ENCODE peak calls at places on chromosomes 6 and 20, in ten cellular contexts. S, O, G, R, F, E, V, Z, L and A are unnamed samples.

GRCh38 chr20:330233-331149 is 5.1 kb downstream of the SOX12 start:
- DNase-seq in S (no peak), O (no peak), G (peak), R (peak), F (peak), E (peak), V (peak), Z (peak), L (peak), A (no peak)

GRCh38 chr20:10476319-10476724 is 41.2 kb downstream of the SLX4IP start:
- DNase-seq in S (no peak), O (no peak), G (no peak), R (no peak), F (no peak), E (no peak), V (peak), Z (no peak), L (no peak), A (no peak)

GRCh38 chr6:157065366-157065765 is 258.0 kb downstream of the TMEM242 start:
- DNase-seq in S (no peak), O (no peak), G (no peak), R (no peak), F (no peak), E (no peak), V (no peak), Z (no peak), L (no peak), A (no peak)

GRCh38 chr20:62735331-62735821 is 26.7 kb downstream of the NTSR1 start:
- DNase-seq in S (no peak), O (peak), G (no peak), R (no peak), F (no peak), E (peak), V (no peak), Z (no peak), L (no peak), A (no peak)

GRCh38 chr6:144151010-144151727 is 852 bp downstream of the STX11 start:
- DNase-seq in S (no peak), O (no peak), G (peak), R (no peak), F (no peak), E (no peak), V (peak), Z (no peak), L (peak), A (no peak)

GRCh38 chr6:38775870-38776269 is 60.8 kb downstream of the DNAH8 start:
- DNase-seq in S (no peak), O (no peak), G (no peak), R (no peak), F (no peak), E (no peak), V (no peak), Z (no peak), L (no peak), A (no peak)

GRCh38 chr6:43981363-43981990 is 145.8 kb downstream of the MRPL14 start:
- DNase-seq in S (no peak), O (no peak), G (no peak), R (peak), F (no peak), E (no peak), V (no peak), Z (peak), L (no peak), A (peak)

GRCh38 chr20:61600061-61600460 is 348.0 kb downstream of the CDH4 start:
- DNase-seq in S (no peak), O (no peak), G (no peak), R (no peak), F (no peak), E (no peak), V (no peak), Z (no peak), L (no peak), A (no peak)

GRCh38 chr20:11266571-11266970 is 592.8 kb upstream of the JAG1 start:
- DNase-seq in S (no peak), O (no peak), G (no peak), R (no peak), F (no peak), E (no peak), V (no peak), Z (no peak), L (peak), A (no peak)

GRCh38 chr20:45450097-45450818 is 19.3 kb upstream of the WFDC2 start:
- DNase-seq in S (no peak), O (no peak), G (no peak), R (peak), F (peak), E (no peak), V (peak), Z (no peak), L (peak), A (no peak)

GRCh38 chr6:119313937-119314893 is 35.3 kb downstream of the MAN1A1 start:
- DNase-seq in S (no peak), O (no peak), G (no peak), R (no peak), F (no peak), E (no peak), V (no peak), Z (no peak), L (no peak), A (no peak)

GRCh38 chr6:3001146-3001772 is 1.6 kb downstream of the NQO2 start:
- DNase-seq in S (no peak), O (no peak), G (no peak), R (no peak), F (no peak), E (no peak), V (no peak), Z (no peak), L (no peak), A (no peak)

GRCh38 chr6:28923318-28924102 is at the start of gene TRIM27:
- DNase-seq in S (no peak), O (peak), G (peak), R (peak), F (peak), E (peak), V (peak), Z (peak), L (peak), A (peak)

GRCh38 chr6:36997811-36998722 is 7.4 kb upstream of the FGD2 start:
- DNase-seq in S (no peak), O (peak), G (no peak), R (peak), F (no peak), E (no peak), V (no peak), Z (peak), L (no peak), A (no peak)

GRCh38 chr6:71332012-71332411 is 43.4 kb downstream of the OGFRL1 start:
- DNase-seq in S (no peak), O (no peak), G (no peak), R (no peak), F (no peak), E (no peak), V (no peak), Z (no peak), L (no peak), A (no peak)

GRCh38 chr6:85092224-85092623 is 327.8 kb upstream of the TBX18 start:
- DNase-seq in S (no peak), O (no peak), G (no peak), R (no peak), F (no peak), E (no peak), V (no peak), Z (no peak), L (no peak), A (no peak)

GRCh38 chr20:62549499-62550086 is 73.8 kb upstream of the GATA5 start:
- DNase-seq in S (no peak), O (no peak), G (no peak), R (no peak), F (no peak), E (no peak), V (no peak), Z (no peak), L (no peak), A (no peak)

GRCh38 chr6:5025911-5026819 is 22.3 kb upstream of the RPP40 start:
- DNase-seq in S (no peak), O (no peak), G (no peak), R (peak), F (no peak), E (peak), V (no peak), Z (peak), L (no peak), A (peak)

GRCh38 chr6:142088858-142089216 is 43.9 kb upstream of the GJE1 start:
- DNase-seq in S (no peak), O (peak), G (no peak), R (peak), F (peak), E (no peak), V (no peak), Z (no peak), L (peak), A (no peak)

GRCh38 chr6:166999845-167000253 is 652 bp downstream of the CEP43 start:
- DNase-seq in S (no peak), O (no peak), G (no peak), R (no peak), F (no peak), E (no peak), V (no peak), Z (peak), L (no peak), A (no peak)

GRCh38 chr20:1906361-1907051 is 11.3 kb downstream of the SIRPA start:
- DNase-seq in S (no peak), O (no peak), G (no peak), R (no peak), F (no peak), E (no peak), V (no peak), Z (no peak), L (no peak), A (no peak)

GRCh38 chr20:38299963-38300362 is 4.0 kb upstream of the BPI start:
- DNase-seq in S (no peak), O (no peak), G (no peak), R (no peak), F (no peak), E (no peak), V (no peak), Z (peak), L (peak), A (no peak)

GRCh38 chr20:34074101-34074760 is 37.8 kb downstream of the EIF2S2 start:
- DNase-seq in S (no peak), O (no peak), G (no peak), R (no peak), F (no peak), E (no peak), V (no peak), Z (no peak), L (peak), A (no peak)

GRCh38 chr6:134363323-134364039 is 45.6 kb upstream of the SGK1 start:
- DNase-seq in S (no peak), O (no peak), G (no peak), R (no peak), F (peak), E (no peak), V (no peak), Z (no peak), L (peak), A (no peak)

GRCh38 chr20:24948939-24949679 is at the start of gene CST7:
- DNase-seq in S (peak), O (no peak), G (peak), R (no peak), F (no peak), E (no peak), V (peak), Z (peak), L (peak), A (peak)

GRCh38 chr6:30554404-30554803 is 1.9 kb downstream of the GNL1 start:
- DNase-seq in S (no peak), O (no peak), G (no peak), R (no peak), F (no peak), E (no peak), V (no peak), Z (no peak), L (no peak), A (no peak)

GRCh38 chr20:59412896-59413295 is 112.5 kb downstream of the EDN3 start:
- DNase-seq in S (no peak), O (no peak), G (no peak), R (peak), F (no peak), E (no peak), V (no peak), Z (no peak), L (no peak), A (no peak)

GRCh38 chr6:151387175-151387574 is 4.2 kb downstream of the ZBTB2 start:
- DNase-seq in S (no peak), O (no peak), G (no peak), R (no peak), F (no peak), E (no peak), V (no peak), Z (no peak), L (no peak), A (no peak)

GRCh38 chr6:28212510-28213212 is 12.4 kb upstream of the ZSCAN9 start:
- DNase-seq in S (no peak), O (no peak), G (no peak), R (peak), F (peak), E (no peak), V (peak), Z (no peak), L (peak), A (no peak)

GRCh38 chr6:54232703-54233102 is 75.5 kb upstream of the TINAG start:
- DNase-seq in S (no peak), O (no peak), G (no peak), R (no peak), F (no peak), E (no peak), V (no peak), Z (no peak), L (no peak), A (no peak)

GRCh38 chr6:132270745-132271414 is 130.4 kb downstream of the MOXD1 start:
- DNase-seq in S (no peak), O (no peak), G (no peak), R (no peak), F (no peak), E (no peak), V (no peak), Z (peak), L (no peak), A (no peak)

DNA sequence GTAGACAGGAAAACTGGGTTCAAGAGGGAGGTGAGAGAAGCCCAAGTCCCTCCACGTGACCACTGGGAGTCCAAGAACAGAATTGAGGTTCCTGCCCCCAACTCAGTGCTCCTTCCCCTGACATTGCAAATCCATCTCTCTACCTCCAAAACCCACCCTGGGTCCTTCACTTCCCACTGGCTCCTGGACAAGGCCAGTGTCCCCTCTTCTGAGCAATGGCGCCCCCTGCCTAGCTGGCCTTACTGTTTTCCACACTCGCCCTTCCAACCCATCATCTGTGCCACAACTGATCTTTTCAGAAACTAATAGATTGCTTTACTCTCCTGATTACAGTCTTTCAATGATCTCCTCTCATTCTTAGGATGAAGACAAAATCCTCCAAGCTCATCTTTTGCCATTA is 200.3 kb downstream of the ANKRD60 start:
- DNase-seq in S (no peak), O (no peak), G (no peak), R (no peak), F (no peak), E (no peak), V (no peak), Z (no peak), L (no peak), A (no peak)
- TF ChIP-seq CTCF in S (no peak), O (no peak), G (no peak), R (peak), F (peak), E (no peak), V (no peak), Z (no peak), L (peak), A (no peak)

GRCh38 chr6:8070718-8071117 is 6.5 kb upstream of the BLOC1S5 start:
- DNase-seq in S (no peak), O (no peak), G (no peak), R (no peak), F (no peak), E (no peak), V (no peak), Z (no peak), L (no peak), A (no peak)

GRCh38 chr6:8075185-8075584 is 11.0 kb upstream of the BLOC1S5 start:
- DNase-seq in S (no peak), O (no peak), G (no peak), R (no peak), F (no peak), E (no peak), V (peak), Z (no peak), L (no peak), A (no peak)

GRCh38 chr6:8075704-8076103 is 11.5 kb upstream of the BLOC1S5 start:
- DNase-seq in S (no peak), O (no peak), G (no peak), R (no peak), F (no peak), E (no peak), V (no peak), Z (no peak), L (no peak), A (no peak)

GRCh38 chr6:8074213-8074612 is 10.0 kb upstream of the BLOC1S5 start:
- DNase-seq in S (no peak), O (no peak), G (no peak), R (no peak), F (no peak), E (no peak), V (no peak), Z (no peak), L (no peak), A (no peak)

GRCh38 chr6:8073758-8074157 is 9.6 kb upstream of the BLOC1S5 start:
- DNase-seq in S (no peak), O (no peak), G (no peak), R (no peak), F (no peak), E (no peak), V (no peak), Z (no peak), L (no peak), A (no peak)
- H3K27ac ChIP-seq in S (no peak), O (no peak), G (no peak), R (no peak), F (no peak), E (no peak), V (no peak), Z (no peak), L (no peak), A (no peak)

DNA sequence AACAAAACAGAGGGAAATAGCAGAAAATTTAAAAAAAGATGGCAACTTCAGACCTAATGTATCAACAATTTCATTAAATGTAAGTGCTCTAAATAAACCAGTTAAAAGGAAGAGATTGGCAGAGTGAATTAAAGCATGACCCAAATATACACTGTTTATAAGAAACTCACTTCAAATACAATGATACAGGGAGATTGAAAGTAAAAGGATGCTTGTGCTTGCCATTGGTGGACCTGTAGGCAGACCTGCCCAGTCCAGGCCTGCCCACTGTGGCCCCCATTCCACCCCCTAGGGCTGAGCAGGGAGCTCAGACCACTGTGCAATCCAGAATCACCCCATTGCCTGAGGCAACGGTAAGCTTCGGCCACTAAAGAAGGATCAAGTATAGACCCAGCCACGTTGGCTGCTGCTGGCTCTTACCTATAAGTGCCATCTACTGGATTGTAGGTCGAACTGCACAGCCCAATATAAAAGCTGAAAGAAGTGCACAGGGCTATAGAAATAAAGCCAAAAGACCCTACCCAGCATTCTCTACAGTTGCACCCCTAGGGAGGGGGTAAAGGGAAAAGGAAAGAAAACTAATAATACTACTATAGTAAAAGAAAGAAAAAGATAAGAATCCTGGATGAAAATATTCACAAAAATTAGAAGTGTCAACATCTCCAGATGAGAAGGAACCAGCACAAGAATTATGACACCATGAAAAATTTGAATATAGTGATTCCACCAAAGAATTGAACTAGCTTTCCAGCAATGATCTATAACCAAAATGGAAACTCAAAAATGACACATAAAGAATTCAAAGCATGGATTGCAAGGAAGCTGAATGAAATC is 36.1 kb downstream of the PSMB1 start:
- DNase-seq in S (no peak), O (no peak), G (peak), R (peak), F (peak), E (no peak), V (no peak), Z (peak), L (peak), A (no peak)
- TF ChIP-seq CTCF in S (no peak), O (peak), G (peak), R (peak), F (peak), E (no peak), V (peak), Z (no peak), L (peak), A (no peak)

DNA sequence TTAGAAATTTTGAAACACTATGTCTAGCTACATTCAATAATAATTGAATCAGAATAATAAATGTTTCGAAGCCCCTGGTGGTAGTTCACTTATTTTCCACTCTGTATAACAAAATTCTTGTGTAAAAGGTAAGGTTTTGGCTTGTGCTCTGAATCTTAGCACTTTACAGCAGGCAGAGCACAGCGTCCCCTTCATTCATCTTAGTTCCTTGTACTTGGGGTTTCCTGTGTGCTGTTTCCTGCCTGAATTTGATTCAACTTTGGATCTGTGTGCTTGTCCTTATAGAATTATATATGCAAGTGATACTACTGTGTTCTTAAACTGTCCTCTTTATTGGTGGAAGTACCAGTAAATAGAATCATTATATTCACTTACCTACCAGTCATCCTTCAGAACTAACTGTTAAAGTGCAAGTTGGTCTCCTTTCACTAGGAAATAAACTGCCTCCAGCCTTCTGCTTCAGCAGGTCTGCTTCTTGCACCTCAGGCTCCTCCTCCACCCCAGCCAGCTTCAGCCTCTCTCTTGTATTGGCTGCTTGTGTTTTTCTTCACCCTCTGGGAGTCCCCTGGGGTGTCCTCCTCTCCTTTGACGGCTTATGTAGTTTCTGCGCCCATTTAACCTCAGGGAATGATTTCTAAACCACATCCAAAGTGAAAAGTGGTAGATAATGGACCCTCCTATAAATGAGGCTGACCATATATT is 28.8 kb upstream of the TULP4 start:
- DNase-seq in S (no peak), O (no peak), G (no peak), R (no peak), F (peak), E (no peak), V (no peak), Z (no peak), L (peak), A (no peak)
- H3K27ac ChIP-seq in S (no peak), O (no peak), G (no peak), R (peak), F (peak), E (peak), V (no peak), Z (peak), L (no peak), A (peak)

GRCh38 chr6:112296694-112297093 is 42.3 kb upstream of the LAMA4 start:
- DNase-seq in S (no peak), O (no peak), G (no peak), R (no peak), F (no peak), E (no peak), V (no peak), Z (no peak), L (no peak), A (no peak)

GRCh38 chr6:112300888-112301287 is 46.2 kb upstream of the RFPL4B start:
- DNase-seq in S (no peak), O (no peak), G (no peak), R (no peak), F (no peak), E (no peak), V (no peak), Z (no peak), L (no peak), A (no peak)

GRCh38 chr6:112298021-112298745 is 43.8 kb upstream of the LAMA4 start:
- DNase-seq in S (no peak), O (no peak), G (no peak), R (no peak), F (peak), E (peak), V (no peak), Z (no peak), L (peak), A (no peak)

GRCh38 chr6:112298816-112299281 is 44.5 kb upstream of the LAMA4 start:
- DNase-seq in S (no peak), O (no peak), G (no peak), R (no peak), F (peak), E (no peak), V (no peak), Z (no peak), L (peak), A (no peak)

DNA sequence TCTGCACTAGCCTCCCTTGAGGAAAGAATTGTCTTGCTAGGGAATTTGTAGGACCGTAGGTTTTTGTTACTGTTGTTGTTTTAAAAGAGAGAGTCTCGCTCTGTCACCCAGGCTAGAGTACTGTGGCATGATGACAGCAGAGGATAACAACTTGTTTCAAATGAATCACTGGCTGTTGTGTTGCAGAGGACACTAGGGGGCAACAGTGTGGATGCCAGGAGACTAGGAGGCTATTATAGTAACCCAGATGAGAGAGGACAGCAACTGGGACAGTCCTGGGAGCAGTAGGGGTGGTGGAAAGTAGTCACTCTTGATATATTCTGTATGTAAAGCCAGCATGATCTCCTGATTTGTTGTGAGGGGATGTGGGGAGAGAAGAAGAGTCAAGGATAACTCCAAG is 41.8 kb upstream of the LAMA4 start:
- DNase-seq in S (no peak), O (no peak), G (no peak), R (no peak), F (peak), E (no peak), V (no peak), Z (no peak), L (peak), A (no peak)
- TF ChIP-seq CTCF in S (no peak), O (no peak), G (no peak), R (peak), F (peak), E (no peak), V (no peak), Z (no peak), L (peak), A (no peak)